ENCODE peak calls at places on chromosomes 7 and 10, in five cellular contexts. G, Z, O, D and A are unnamed samples.

GRCh38 chr10:74282151-74282852 is 131.3 kb downstream of the ADK start:
- DNase-seq in G (no peak), Z (no peak), O (no peak), D (peak), A (no peak)

GRCh38 chr7:12007591-12007990 is 175.6 kb upstream of the THSD7A start:
- DNase-seq in G (no peak), Z (no peak), O (no peak), D (no peak), A (no peak)

GRCh38 chr7:125605241-125605640 is 675.6 kb upstream of the POT1 start:
- DNase-seq in G (no peak), Z (no peak), O (no peak), D (no peak), A (no peak)

GRCh38 chr10:101879456-101880189 is 36.0 kb upstream of the KCNIP2 start:
- DNase-seq in G (no peak), Z (no peak), O (no peak), D (peak), A (no peak)

GRCh38 chr10:99850767-99851127 is 68.3 kb downstream of the ABCC2 start:
- DNase-seq in G (no peak), Z (no peak), O (no peak), D (no peak), A (no peak)

GRCh38 chr7:28999421-28999820 is 41.3 kb upstream of the TRIL start:
- DNase-seq in G (no peak), Z (no peak), O (no peak), D (no peak), A (no peak)

GRCh38 chr7:116327751-116328150 is 117.4 kb downstream of the TES start:
- DNase-seq in G (no peak), Z (no peak), O (no peak), D (peak), A (no peak)

GRCh38 chr10:73060738-73061635 is 35.7 kb downstream of the P4HA1 start:
- DNase-seq in G (peak), Z (no peak), O (no peak), D (peak), A (peak)

GRCh38 chr7:88610942-88611341 is 148.6 kb upstream of the ZNF804B start:
- DNase-seq in G (no peak), Z (no peak), O (no peak), D (no peak), A (no peak)

GRCh38 chr7:82468435-82468834 is 24.9 kb upstream of the CACNA2D1 start:
- DNase-seq in G (no peak), Z (no peak), O (no peak), D (no peak), A (no peak)

GRCh38 chr10:113272511-113272910 is 280.3 kb upstream of the HABP2 start:
- DNase-seq in G (no peak), Z (no peak), O (no peak), D (no peak), A (peak)

GRCh38 chr7:29109815-29110385 is 36.4 kb downstream of the CPVL start:
- DNase-seq in G (no peak), Z (no peak), O (no peak), D (no peak), A (no peak)

GRCh38 chr7:2937701-2938513 is 93.8 kb upstream of the GNA12 start:
- DNase-seq in G (no peak), Z (no peak), O (no peak), D (no peak), A (no peak)

GRCh38 chr10:33237736-33238624 is 96.5 kb downstream of the NRP1 start:
- DNase-seq in G (no peak), Z (no peak), O (no peak), D (peak), A (no peak)

GRCh38 chr10:110710621-110711020 is 66.5 kb downstream of the RBM20 start:
- DNase-seq in G (no peak), Z (no peak), O (no peak), D (no peak), A (no peak)

GRCh38 chr7:157612664-157613561 is 276.1 kb downstream of the DNAJB6 start:
- DNase-seq in G (peak), Z (peak), O (no peak), D (peak), A (no peak)

GRCh38 chr10:114541081-114541833 is 116.8 kb downstream of the ABLIM1 start:
- DNase-seq in G (no peak), Z (peak), O (no peak), D (peak), A (no peak)

GRCh38 chr10:78925275-78925674 is 143.5 kb upstream of the ZMIZ1 start:
- DNase-seq in G (no peak), Z (no peak), O (no peak), D (no peak), A (no peak)